ENCODE peak calls at places on chromosomes 1 and 21, in seven cellular contexts. D is IMR-90, L is gastrocnemius medialis, Z is tibial nerve, K is thyroid gland, U is prostate gland, E is esophagus squamous epithelium. I is an unnamed sample.
A peak's percentile ranks its signal among the peaks of the same experiment; 100 is the strongest.

GRCh38 chr1:212655668-212656440 is 43.8 kb downstream of the BATF3 start:
- DNase-seq in U (no peak), Z (no peak), L (no peak), E (no peak), K (no peak), D (peak; percentile 71), I (no peak)

GRCh38 chr21:27565418-27565817 is 598.5 kb upstream of the ADAMTS5 start:
- DNase-seq in D (no peak), L (no peak), Z (no peak), U (no peak), E (no peak), K (no peak), I (no peak)

GRCh38 chr21:32315511-32316362 is 17.1 kb downstream of the MRAP start:
- DNase-seq in D (no peak), L (no peak), E (no peak), K (no peak), U (no peak), Z (no peak), I (no peak)

GRCh38 chr1:65512383-65512782 is 91.9 kb downstream of the LEPR start:
- DNase-seq in E (no peak), K (no peak), U (no peak), D (no peak), L (no peak), Z (no peak), I (no peak)

GRCh38 chr1:75618382-75618781 is 7.5 kb upstream of the SLC44A5 start:
- DNase-seq in E (no peak), Z (no peak), U (no peak), L (no peak), D (no peak), K (no peak), I (no peak)

GRCh38 chr21:34606051-34606450 is 8.9 kb downstream of the RCAN1 start:
- DNase-seq in U (no peak), D (no peak), Z (no peak), K (no peak), E (no peak), L (no peak), I (no peak)

GRCh38 chr1:50308883-50309282 is 114.4 kb downstream of the DMRTA2 start:
- DNase-seq in D (peak; percentile 17), L (no peak), U (no peak), Z (no peak), K (peak; percentile 17), E (no peak), I (no peak)

GRCh38 chr1:223343692-223344091 is 20.3 kb downstream of the SUSD4 start:
- DNase-seq in L (no peak), K (no peak), E (no peak), U (no peak), D (no peak), Z (no peak), I (no peak)

GRCh38 chr1:117077267-117077666 is 17.1 kb downstream of the TTF2 start:
- DNase-seq in L (no peak), U (no peak), K (no peak), Z (no peak), D (peak; percentile 96), E (no peak), I (no peak)

GRCh38 chr1:43431676-43432075 is 22.1 kb downstream of the HYI start:
- DNase-seq in D (no peak), U (no peak), E (no peak), L (no peak), K (no peak), Z (no peak), I (peak; percentile 25)

GRCh38 chr21:37061926-37062591 is 10.8 kb downstream of the PIGP start:
- DNase-seq in E (no peak), D (no peak), K (no peak), Z (no peak), U (no peak), L (no peak), I (no peak)

DNA sequence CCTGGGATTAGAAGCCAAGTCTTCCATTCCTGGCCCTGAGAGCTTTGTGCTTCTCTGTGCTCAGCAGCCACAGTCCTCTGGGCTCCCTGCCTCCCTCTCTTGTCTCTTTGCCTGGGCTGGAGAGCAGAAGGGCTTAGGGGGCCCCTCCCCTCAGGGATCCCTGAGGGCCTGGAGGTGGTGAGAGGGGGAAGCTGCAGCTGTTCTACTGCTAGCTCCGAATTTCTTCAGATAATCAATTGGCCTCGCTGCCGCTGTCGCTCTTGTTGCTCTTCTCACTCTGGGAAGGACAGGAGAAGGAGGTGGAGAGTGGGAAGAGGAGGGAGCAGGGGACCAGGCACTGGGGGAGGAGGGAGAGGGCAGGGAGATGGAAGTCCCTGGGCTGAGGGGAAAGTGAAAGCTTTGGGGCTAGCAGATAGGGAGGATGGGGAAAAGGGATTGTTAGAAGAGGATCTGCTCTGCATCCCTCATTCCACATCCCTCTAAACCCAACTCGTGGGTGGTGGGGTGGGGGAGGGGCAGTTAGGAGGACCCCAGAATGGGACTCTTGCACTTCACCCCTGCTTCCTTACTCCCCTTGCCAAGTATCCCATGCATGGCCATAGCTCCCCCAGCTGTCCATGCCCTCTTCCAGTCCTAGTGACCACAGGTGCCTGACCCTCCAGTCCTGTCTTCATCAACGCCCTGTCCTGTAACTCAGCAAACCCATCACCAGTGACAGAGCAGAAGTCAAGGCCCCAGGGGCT is 8.0 kb downstream of the NHLH1 start:
- DNase-seq in U (no peak), E (no peak), L (no peak), K (no peak), D (no peak), Z (no peak), I (no peak)
- H3K27ac ChIP-seq in U (no peak overlapping the region), E (peak overlapping the region; percentile 64), L (no peak overlapping the region), K (no peak overlapping the region), D (no peak overlapping the region), Z (peak overlapping the region; percentile 69), I (peak overlapping the region; percentile 80)

GRCh38 chr1:7871136-7871535 is 18.3 kb upstream of the UTS2 start:
- DNase-seq in Z (no peak), E (no peak), K (no peak), L (no peak), D (no peak), U (no peak), I (no peak)
- TF ChIP-seq POLR2A in Z (no peak), E (no peak), K (no peak), L (no peak), D (no peak), U (no peak), I (no peak)

DNA sequence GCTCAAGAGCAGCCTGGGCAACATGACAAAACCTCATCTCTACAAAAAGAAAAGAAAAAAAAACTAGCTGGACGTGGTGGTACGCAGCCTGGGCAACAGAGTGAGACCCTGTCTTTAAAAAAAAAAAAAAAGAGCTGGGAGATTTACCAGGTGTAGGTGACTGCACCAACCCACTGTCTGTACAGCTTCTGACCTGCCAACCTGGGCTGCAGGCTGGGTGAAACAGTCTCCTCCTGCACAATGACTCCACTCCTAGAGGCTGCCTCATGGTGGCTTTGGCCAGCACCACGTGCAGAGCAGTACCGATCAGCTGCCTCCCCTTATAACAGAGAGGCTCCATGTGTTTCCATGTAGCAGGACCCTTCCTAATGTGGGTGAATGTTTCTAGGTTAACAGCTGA is 3.7 kb downstream of the MRTO4 start:
- DNase-seq in L (no peak), K (no peak), D (no peak), Z (no peak), U (no peak), E (no peak), I (no peak)
- H3K36me3 ChIP-seq in L (no peaks in the 10 kb centered on the region), K (peaks cover 29% of the 10 kb centered on the region), D (peaks cover 40% of the 10 kb centered on the region), Z (peaks cover 55% of the 10 kb centered on the region), U (peaks cover 22% of the 10 kb centered on the region), E (peaks cover 56% of the 10 kb centered on the region), I (no peaks in the 10 kb centered on the region)

DNA sequence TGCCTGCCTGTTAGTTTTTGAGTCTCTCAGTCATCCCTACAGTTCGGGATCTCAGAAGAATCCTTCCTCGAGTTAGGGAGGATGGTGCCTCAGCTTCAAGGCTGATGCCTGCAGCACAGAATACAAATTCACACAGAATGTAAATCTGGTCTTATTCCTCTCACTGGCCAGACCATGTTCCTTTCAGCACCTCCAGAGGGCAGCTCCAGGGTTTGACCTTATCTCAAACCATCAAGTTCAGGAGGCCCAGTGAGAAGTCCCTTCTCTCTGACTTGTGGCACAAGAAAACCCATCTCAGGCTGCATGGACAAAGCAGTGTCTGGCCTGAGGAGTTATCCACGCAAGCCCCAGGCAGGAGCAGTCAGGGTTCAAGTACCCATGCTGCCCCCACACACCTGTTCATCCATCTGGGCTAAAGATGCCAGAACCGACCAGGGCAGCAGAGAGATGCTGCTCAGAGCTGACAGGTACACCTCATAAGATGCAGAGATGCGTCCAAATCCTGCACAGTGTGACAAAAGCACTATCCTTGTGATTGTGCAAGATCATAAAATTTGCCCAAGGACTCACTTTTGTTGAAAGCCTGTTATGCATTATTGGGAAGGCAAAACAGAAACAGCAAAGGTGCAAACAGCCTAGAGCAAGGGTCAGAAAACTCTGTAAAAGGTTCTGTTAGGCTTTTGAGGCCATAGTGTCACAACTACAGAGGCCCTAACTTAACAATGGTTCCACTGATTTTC is 49.8 kb downstream of the BCAR3 start:
- DNase-seq in E (no peak), D (no peak), K (no peak), Z (no peak), U (no peak), L (no peak), I (no peak)
- H3K27ac ChIP-seq in E (no peak overlapping the region), D (no peak overlapping the region), K (no peak overlapping the region), Z (no peak overlapping the region), U (no peak overlapping the region), L (no peak overlapping the region), I (no peak overlapping the region)